ENCODE peak calls at places on chromosomes 5 and 9, in ten cellular contexts. L, V, W, F, X, C, U, J, Z and P are unnamed samples.
A peak's percentile ranks its signal among the peaks of the same experiment; 100 is the strongest.

GRCh38 chr9:91156451-91157234 is 205.1 kb downstream of the AUH start:
- DNase-seq in X (no peak), W (no peak), U (no peak), C (no peak), V (no peak), F (no peak), L (no peak), Z (no peak), J (no peak), P (no peak)

GRCh38 chr9:34190996-34191892 is 12.4 kb downstream of the UBAP1 start:
- DNase-seq in U (peak; percentile 56), W (peak; percentile 59), Z (peak; percentile 30), L (no peak), V (no peak), J (no peak), F (no peak), X (no peak), C (peak; percentile 28), P (peak; percentile 38)

GRCh38 chr9:130426883-130427282 is 17.9 kb upstream of the ASS1 start:
- DNase-seq in L (no peak), F (no peak), C (no peak), X (no peak), W (peak; percentile 57), Z (peak; percentile 92), U (peak; percentile 85), J (peak; percentile 70), V (peak; percentile 93), P (no peak)

GRCh38 chr9:20087481-20087880 is 298.6 kb upstream of the SLC24A2 start:
- DNase-seq in V (no peak), Z (no peak), U (peak; percentile 46), W (no peak), F (no peak), J (no peak), C (no peak), X (no peak), L (no peak), P (no peak)

GRCh38 chr9:116494815-116495634 is 192.1 kb upstream of the TRIM32 start:
- DNase-seq in F (peak; percentile 48), W (no peak), C (no peak), Z (peak; percentile 13), U (peak; percentile 29), L (no peak), J (no peak), X (no peak), V (no peak), P (peak; percentile 19)

GRCh38 chr9:97906236-97906831 is 16.0 kb downstream of the TRMO start:
- DNase-seq in X (no peak), Z (no peak), U (no peak), V (no peak), F (no peak), J (no peak), C (no peak), L (no peak), W (no peak), P (no peak)

GRCh38 chr5:176642675-176643490 is 4.4 kb upstream of the TSPAN17 start:
- DNase-seq in F (no peak), X (no peak), W (no peak), Z (no peak), L (no peak), C (no peak), U (no peak), J (no peak), V (no peak), P (no peak)

GRCh38 chr9:133359420-133360175 is 3.2 kb downstream of the SURF2 start:
- DNase-seq in J (no peak), W (peak; percentile 37), F (no peak), U (no peak), Z (no peak), X (no peak), C (peak; percentile 37), L (no peak), V (no peak), P (no peak)

GRCh38 chr5:13412040-13412595 is 532.4 kb downstream of the DNAH5 start:
- DNase-seq in U (no peak), Z (no peak), C (no peak), W (no peak), X (no peak), V (peak; percentile 11), J (no peak), F (no peak), L (no peak), P (no peak)

GRCh38 chr5:154782812-154783592 is 27.8 kb downstream of the LARP1 start:
- DNase-seq in W (no peak), F (peak; percentile 24), Z (no peak), X (no peak), C (no peak), U (no peak), J (no peak), L (no peak), V (no peak), P (no peak)

GRCh38 chr9:87892956-87893355 is 10.3 kb downstream of the SPATA31E1 start:
- DNase-seq in V (no peak), C (no peak), F (no peak), X (no peak), U (no peak), L (no peak), Z (no peak), W (no peak), J (no peak), P (no peak)

GRCh38 chr5:154446183-154447073 is 631 bp downstream of the SAP30L start:
- DNase-seq in W (peak; percentile 60), L (no peak), Z (peak; percentile 69), U (peak; percentile 58), V (peak; percentile 64), F (peak; percentile 50), C (no peak), J (peak; percentile 74), X (no peak), P (peak; percentile 70)

GRCh38 chr5:131262953-131263541 is 806 bp upstream of the CDC42SE2 start:
- DNase-seq in J (no peak), L (no peak), V (no peak), X (no peak), U (peak; percentile 33), W (peak; percentile 21), C (no peak), Z (peak; percentile 19), F (peak; percentile 58), P (peak; percentile 52)